ENCODE peak calls at places on chromosomes 5 and 9, in nine cellular contexts. F, E, B, G, X, R, H, Y and O are unnamed samples. For H3K4me1, the result is how much of the 10 kb centered on the place peaks cover.

GRCh38 chr9:76655121-76655531 is 109.1 kb upstream of the PCA3 start:
- DNase-seq in H (no peak), F (peak), X (no peak), Y (no peak), B (no peak), R (no peak), G (no peak), E (no peak), O (peak)

GRCh38 chr5:113043491-113043931 is 66.9 kb downstream of the DCP2 start:
- DNase-seq in X (peak), G (no peak), F (no peak), H (peak), R (no peak), Y (peak), E (no peak), B (peak), O (peak)

GRCh38 chr5:73176250-73176649 is 3.3 kb downstream of the TMEM174 start:
- DNase-seq in H (no peak), F (no peak), G (no peak), Y (no peak), E (no peak), X (no peak), R (no peak), B (no peak), O (no peak)

GRCh38 chr9:87714819-87715218 is 11.1 kb upstream of the CTSL start:
- DNase-seq in X (peak), H (no peak), F (peak), G (no peak), R (no peak), E (peak), B (no peak), Y (no peak), O (peak)

GRCh38 chr9:86614871-86615849 is 260.9 kb upstream of the TUT7 start:
- DNase-seq in Y (no peak), G (no peak), X (peak), B (no peak), H (no peak), R (no peak), F (peak), E (no peak), O (no peak)

GRCh38 chr5:137564475-137564961 is 65.4 kb upstream of the SPOCK1 start:
- DNase-seq in X (no peak), R (no peak), H (no peak), E (no peak), F (peak), Y (no peak), G (no peak), B (no peak), O (no peak)

GRCh38 chr9:126401107-126401506 is 74.5 kb downstream of the MVB12B start:
- DNase-seq in X (no peak), F (no peak), E (no peak), G (no peak), B (no peak), H (no peak), R (no peak), Y (no peak), O (no peak)

GRCh38 chr5:172523146-172523745 is 68.9 kb upstream of the SH3PXD2B start:
- DNase-seq in H (no peak), B (no peak), E (peak), G (no peak), F (no peak), Y (no peak), R (no peak), X (no peak), O (no peak)

GRCh38 chr5:177336112-177336511 is 15.4 kb downstream of the LMAN2 start:
- DNase-seq in B (peak), G (peak), E (no peak), X (peak), Y (peak), R (peak), H (no peak), F (no peak), O (peak)

GRCh38 chr5:42718591-42718990 is 38.0 kb upstream of the CCDC152 start:
- DNase-seq in G (no peak), B (no peak), R (no peak), F (peak), X (peak), Y (no peak), H (no peak), E (no peak), O (no peak)

GRCh38 chr5:135606431-135606830 is 27.6 kb upstream of the CXCL14 start:
- DNase-seq in F (no peak), H (no peak), E (peak), G (no peak), Y (no peak), R (no peak), X (no peak), B (no peak), O (no peak)

GRCh38 chr5:109907751-109908150 is 218.0 kb downstream of the MAN2A1 start:
- DNase-seq in H (no peak), R (no peak), F (peak), B (no peak), Y (no peak), E (no peak), G (no peak), X (peak), O (no peak)

GRCh38 chr9:127912296-127912695 is 4.5 kb downstream of the ST6GALNAC4 start:
- DNase-seq in E (no peak), G (no peak), R (no peak), X (no peak), B (peak), H (peak), Y (no peak), F (no peak), O (no peak)

GRCh38 chr5:154038241-154038603 is 488 bp downstream of the FAM114A2 start:
- DNase-seq in H (no peak), R (peak), Y (no peak), G (no peak), F (no peak), E (no peak), B (no peak), X (peak), O (no peak)

GRCh38 chr5:101580591-101580990 is 677.5 kb upstream of the ST8SIA4 start:
- DNase-seq in F (peak), B (no peak), X (peak), Y (no peak), G (no peak), R (no peak), H (no peak), E (no peak), O (no peak)

GRCh38 chr5:53877243-53877642 is 316.8 kb downstream of the NDUFS4 start:
- DNase-seq in Y (no peak), F (peak), H (no peak), G (no peak), R (no peak), E (no peak), B (no peak), X (peak), O (no peak)

GRCh38 chr5:114789773-114790402 is 379.8 kb downstream of the TRIM36 start:
- DNase-seq in F (peak), Y (no peak), B (no peak), E (no peak), G (no peak), X (peak), H (no peak), R (peak), O (no peak)

GRCh38 chr9:69171049-69171448 is 3.0 kb upstream of the TJP2 start:
- DNase-seq in Y (no peak), G (no peak), R (no peak), X (peak), B (no peak), F (peak), H (no peak), E (peak), O (peak)

GRCh38 chr5:56640763-56641406 is 174.5 kb upstream of the MAP3K1 start:
- DNase-seq in E (no peak), X (no peak), G (peak), Y (no peak), R (no peak), B (no peak), H (peak), F (no peak), O (no peak)

GRCh38 chr5:16140944-16141343 is 38.6 kb downstream of the MARCHF11 start:
- DNase-seq in Y (no peak), G (no peak), X (no peak), E (no peak), R (no peak), H (no peak), B (no peak), F (no peak), O (no peak)

GRCh38 chr9:94761506-94761905 is 35.0 kb downstream of the AOPEP start:
- DNase-seq in H (no peak), B (no peak), E (no peak), X (no peak), Y (no peak), F (no peak), G (no peak), R (no peak), O (peak)

GRCh38 chr5:106116682-106117081 is 1554.1 kb downstream of the EFNA5 start:
- DNase-seq in R (no peak), B (no peak), Y (no peak), H (no peak), F (no peak), G (no peak), E (no peak), X (peak), O (no peak)

GRCh38 chr5:80925940-80926339 is 34.2 kb upstream of the RASGRF2 start:
- DNase-seq in F (no peak), H (no peak), E (no peak), X (no peak), G (no peak), R (no peak), Y (no peak), B (no peak), O (no peak)

GRCh38 chr9:121199921-121200320 is 1.7 kb downstream of the RAB14 start:
- DNase-seq in X (peak), G (no peak), R (no peak), E (no peak), F (no peak), H (no peak), Y (no peak), B (no peak), O (peak)

GRCh38 chr9:69121155-69122085 is 52.7 kb upstream of the TJP2 start:
- DNase-seq in B (peak), G (peak), R (no peak), Y (peak), F (no peak), H (peak), E (no peak), X (peak), O (peak)

GRCh38 chr9:117178596-117179111 is 236.2 kb downstream of the ASTN2 start:
- DNase-seq in G (no peak), F (peak), X (no peak), E (no peak), R (no peak), Y (no peak), B (no peak), H (no peak), O (no peak)

GRCh38 chr5:172740483-172741205 is 30.4 kb downstream of the DUSP1 start:
- DNase-seq in R (no peak), F (peak), Y (no peak), B (peak), X (peak), G (peak), H (peak), E (peak), O (no peak)

GRCh38 chr5:81884871-81885270 is 87.0 kb upstream of the ATG10 start:
- DNase-seq in X (no peak), F (no peak), G (no peak), B (no peak), H (no peak), E (no peak), R (no peak), Y (no peak), O (no peak)

GRCh38 chr9:137366445-137366810 is 56.5 kb downstream of the EXD3 start:
- DNase-seq in H (no peak), G (no peak), X (no peak), F (no peak), Y (no peak), R (no peak), E (no peak), B (peak), O (no peak)

GRCh38 chr5:66174338-66174737 is 30.2 kb downstream of the SREK1 start:
- DNase-seq in G (no peak), H (no peak), B (no peak), X (peak), Y (no peak), R (no peak), F (no peak), E (no peak), O (peak)

DNA sequence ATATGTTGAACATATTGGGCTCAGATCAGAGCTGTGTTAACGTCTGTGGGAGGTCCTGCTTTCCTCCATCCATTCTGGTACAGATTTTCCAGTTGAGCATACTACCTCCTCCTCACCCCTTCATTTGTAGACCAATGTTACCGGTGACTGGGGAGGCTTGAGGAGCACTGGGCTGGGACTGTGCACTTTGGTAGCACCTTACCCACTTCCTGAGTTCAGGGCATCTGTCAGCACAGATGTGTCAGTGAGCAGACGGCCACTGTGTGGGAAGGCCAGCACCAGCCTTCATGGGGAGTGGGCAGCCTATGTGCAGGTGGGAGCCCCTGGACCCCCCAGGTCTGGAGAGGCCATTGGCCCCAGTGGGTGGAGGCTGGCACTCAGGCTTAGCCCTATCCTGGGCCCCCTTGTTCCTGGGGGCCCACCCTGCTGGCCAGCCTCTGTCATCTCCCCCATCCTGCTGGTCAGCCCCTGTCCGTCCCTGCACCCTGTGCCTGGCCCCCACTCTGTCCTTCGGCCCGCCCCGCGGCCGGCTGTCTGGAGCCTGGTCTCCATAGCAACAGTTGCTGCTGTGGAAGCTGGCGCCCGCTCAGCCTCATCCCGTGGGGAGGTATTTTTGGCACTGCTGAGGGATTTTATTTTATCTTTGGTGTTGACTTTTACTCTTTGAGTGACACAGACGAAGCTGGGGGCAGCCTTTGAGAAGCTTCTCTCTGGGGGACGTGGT is 21.3 kb downstream of the WNK2 start:
- DNase-seq in H (peak), B (peak), R (no peak), X (no peak), F (peak), Y (no peak), E (peak), G (peak), O (no peak)
- H3K4me1 ChIP-seq in H (half or more), B (under half), R (under half), X (under half), F (under half), Y (under half), E (under half), G (under half), O (under half)

GRCh38 chr9:16656432-16657169 is 213.9 kb downstream of the BNC2 start:
- DNase-seq in E (no peak), Y (no peak), H (no peak), F (no peak), B (no peak), G (no peak), X (peak), R (no peak), O (no peak)

GRCh38 chr9:16652511-16653101 is 217.9 kb downstream of the BNC2 start:
- DNase-seq in E (no peak), B (no peak), G (no peak), Y (no peak), F (no peak), R (no peak), X (no peak), H (no peak), O (no peak)

GRCh38 chr9:16651445-16651964 is 219.0 kb downstream of the BNC2 start:
- DNase-seq in H (no peak), B (no peak), Y (no peak), X (no peak), F (no peak), E (no peak), R (no peak), G (no peak), O (no peak)

GRCh38 chr9:16653491-16654407 is 216.7 kb downstream of the BNC2 start:
- DNase-seq in G (no peak), Y (no peak), X (no peak), E (peak), H (no peak), R (no peak), F (no peak), B (no peak), O (peak)

DNA sequence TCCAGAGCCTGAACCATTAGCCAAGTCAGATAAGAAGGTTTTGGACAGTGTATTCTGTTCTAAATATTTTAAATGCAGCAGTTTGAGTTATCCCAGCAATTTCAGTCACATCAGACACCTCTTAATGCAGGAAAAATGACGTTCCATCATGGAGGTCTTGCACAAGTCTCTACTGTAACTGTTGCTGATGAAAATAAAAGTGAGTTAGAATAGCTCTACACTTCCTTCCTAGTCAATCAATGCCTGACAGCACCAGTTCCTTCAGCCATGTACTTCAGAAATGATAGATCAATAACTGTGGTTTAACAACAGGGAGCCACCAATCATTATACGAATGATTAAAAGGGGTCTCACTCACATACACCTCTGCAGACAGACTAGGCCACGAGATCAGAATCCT is 215.7 kb downstream of the BNC2 start:
- DNase-seq in H (no peak), G (no peak), B (no peak), E (no peak), X (no peak), Y (no peak), F (no peak), R (no peak), O (no peak)
- H3K4me1 ChIP-seq in H (under half), G (under half), B (under half), E (under half), X (under half), Y (under half), F (under half), R (under half), O (under half)

GRCh38 chr9:134367796-134368490 is 41.7 kb downstream of the RXRA start:
- DNase-seq in F (no peak), E (no peak), G (no peak), X (no peak), B (no peak), H (no peak), R (no peak), Y (no peak), O (no peak)

GRCh38 chr9:134368571-134368970 is 42.3 kb downstream of the RXRA start:
- DNase-seq in H (no peak), Y (no peak), B (no peak), X (no peak), E (no peak), G (no peak), R (no peak), F (no peak), O (no peak)

GRCh38 chr9:134370638-134371037 is 44.4 kb downstream of the RXRA start:
- DNase-seq in B (no peak), Y (no peak), E (no peak), R (no peak), H (no peak), F (no peak), G (no peak), X (no peak), O (no peak)

GRCh38 chr9:134370213-134370492 is 43.9 kb downstream of the RXRA start:
- DNase-seq in H (peak), Y (no peak), R (no peak), E (no peak), F (no peak), X (no peak), G (no peak), B (no peak), O (no peak)

DNA sequence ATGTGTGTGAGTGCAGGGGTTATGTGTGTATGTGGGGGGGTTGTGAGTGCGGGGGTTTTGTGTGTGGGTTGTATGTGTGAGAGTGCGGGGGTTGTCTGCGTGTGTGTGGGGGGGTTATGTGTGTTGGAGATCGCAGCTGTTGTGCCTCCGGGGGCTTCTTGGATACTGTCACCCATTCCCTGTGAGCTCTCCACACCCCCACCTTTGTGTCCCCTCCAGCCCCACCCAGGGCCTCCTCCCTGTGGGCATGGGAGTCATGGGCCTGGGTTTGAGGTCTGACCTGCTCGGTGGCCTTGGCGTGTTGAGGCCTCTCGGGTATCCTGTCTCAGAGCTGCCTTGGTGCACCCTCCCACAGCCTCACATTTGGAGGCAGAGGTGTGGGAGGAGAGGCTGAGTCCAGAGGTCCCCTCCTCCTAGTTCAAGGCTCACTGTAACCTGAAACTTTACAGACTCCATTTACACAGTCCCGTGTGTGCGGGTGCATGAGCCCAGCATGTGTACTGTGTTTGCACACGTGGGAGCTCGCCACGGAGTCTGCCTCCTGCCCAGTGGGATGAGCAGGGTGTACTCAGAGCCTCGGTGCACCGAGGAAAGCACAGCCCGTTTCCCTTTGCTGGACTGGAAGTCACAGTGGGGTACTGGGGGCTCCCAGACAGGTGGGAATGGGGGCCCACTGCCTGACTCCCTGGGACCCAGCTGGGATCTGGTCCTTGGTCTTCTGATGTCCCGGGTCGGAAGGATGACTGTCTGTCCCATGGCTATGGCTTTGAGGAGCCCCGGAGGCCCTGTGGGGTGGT is 43.4 kb downstream of the RXRA start:
- DNase-seq in Y (no peak), X (no peak), F (no peak), G (no peak), B (no peak), R (no peak), H (no peak), E (no peak), O (no peak)
- H3K4me1 ChIP-seq in Y (under half), X (under half), F (under half), G (half or more), B (half or more), R (under half), H (half or more), E (under half), O (under half)

DNA sequence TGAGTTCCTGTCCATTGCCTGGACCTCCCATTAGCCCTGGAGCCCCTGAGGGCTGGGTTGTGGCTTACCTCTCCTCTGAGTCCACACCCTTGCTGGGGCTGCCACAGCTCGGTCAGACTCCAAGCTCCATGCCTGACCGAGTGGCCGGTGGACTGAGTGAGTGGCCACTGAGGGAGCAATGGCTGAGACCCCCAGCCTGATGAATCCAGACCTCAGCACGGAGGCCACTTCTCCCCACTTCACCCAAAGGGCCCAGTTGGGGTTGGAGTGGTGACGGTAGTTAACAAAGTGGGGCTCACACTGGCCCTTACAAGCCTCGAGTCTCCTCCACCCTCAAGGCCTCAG is 28.8 kb downstream of the PDGFRB start:
- DNase-seq in F (no peak), X (no peak), E (no peak), R (no peak), Y (no peak), B (peak), H (no peak), G (no peak), O (no peak)
- H3K4me1 ChIP-seq in F (under half), X (under half), E (under half), R (under half), Y (under half), B (under half), H (under half), G (under half), O (under half)

GRCh38 chr9:99354104-99354503 is 132.0 kb downstream of the SEC61B start:
- DNase-seq in R (no peak), B (no peak), E (no peak), H (no peak), Y (no peak), G (no peak), X (no peak), F (no peak), O (no peak)
- H3K4me1 ChIP-seq in R (under half), B (under half), E (under half), H (under half), Y (under half), G (under half), X (under half), F (under half), O (under half)